ENCODE peak calls at places on chromosomes 7 and 10, in seven cellular contexts. One of them, this sample, is unnamed.
A peak's percentile ranks its signal among the peaks of the same experiment; 100 is the strongest.

GRCh38 chr7:93374345-93374940 is 142.3 kb downstream of the VPS50 start:
- DNase-seq in K562: peak; percentile 17
- DNase-seq in astrocyte: peak; percentile 36
- DNase-seq in aorta: no peak
- DNase-seq in substantia nigra: no peak
- DNase-seq in brain microvascular endothelial cell: peak; percentile 29
- DNase-seq in GM12878: no peak
- DNase-seq in this sample: peak; percentile 70

GRCh38 chr10:3074985-3075600 is 7.7 kb downstream of the PFKP start:
- DNase-seq in substantia nigra: no peak
- DNase-seq in GM12878: no peak
- DNase-seq in astrocyte: no peak
- DNase-seq in brain microvascular endothelial cell: no peak
- DNase-seq in K562: no peak
- DNase-seq in aorta: no peak
- DNase-seq in this sample: no peak

GRCh38 chr7:657565-658119 is 68.9 kb upstream of the DNAAF5 start:
- DNase-seq in astrocyte: no peak
- DNase-seq in substantia nigra: no peak
- DNase-seq in K562: no peak
- DNase-seq in GM12878: no peak
- DNase-seq in brain microvascular endothelial cell: no peak
- DNase-seq in aorta: no peak
- DNase-seq in this sample: peak; percentile 79

GRCh38 chr7:157660971-157661610 is 324.3 kb downstream of the DNAJB6 start:
- DNase-seq in GM12878: no peak
- DNase-seq in brain microvascular endothelial cell: no peak
- DNase-seq in aorta: no peak
- DNase-seq in astrocyte: no peak
- DNase-seq in substantia nigra: no peak
- DNase-seq in K562: no peak
- DNase-seq in this sample: no peak

GRCh38 chr10:95236068-95236903 is 42.2 kb downstream of the ACSM6 start:
- DNase-seq in astrocyte: peak; percentile 85
- DNase-seq in GM12878: peak; percentile 90
- DNase-seq in substantia nigra: no peak
- DNase-seq in brain microvascular endothelial cell: no peak
- DNase-seq in aorta: no peak
- DNase-seq in K562: no peak
- DNase-seq in this sample: no peak

GRCh38 chr10:13684252-13684791 is 97.6 kb downstream of the PRPF18 start:
- DNase-seq in substantia nigra: peak; percentile 40
- DNase-seq in GM12878: no peak
- DNase-seq in brain microvascular endothelial cell: peak; percentile 81
- DNase-seq in astrocyte: peak; percentile 78
- DNase-seq in K562: no peak
- DNase-seq in aorta: peak; percentile 77
- DNase-seq in this sample: peak; percentile 86

GRCh38 chr7:120079022-120079421 is 194.0 kb upstream of the KCND2 start:
- DNase-seq in substantia nigra: no peak
- DNase-seq in GM12878: no peak
- DNase-seq in K562: no peak
- DNase-seq in astrocyte: no peak
- DNase-seq in brain microvascular endothelial cell: no peak
- DNase-seq in aorta: no peak
- DNase-seq in this sample: no peak

GRCh38 chr7:157952841-157953645 is 616.2 kb downstream of the DNAJB6 start:
- DNase-seq in brain microvascular endothelial cell: no peak
- DNase-seq in astrocyte: no peak
- DNase-seq in aorta: no peak
- DNase-seq in GM12878: no peak
- DNase-seq in K562: no peak
- DNase-seq in substantia nigra: no peak
- DNase-seq in this sample: no peak

GRCh38 chr7:30920021-30920583 is 8.4 kb downstream of the AQP1 start:
- DNase-seq in brain microvascular endothelial cell: no peak
- DNase-seq in K562: no peak
- DNase-seq in substantia nigra: no peak
- DNase-seq in aorta: peak; percentile 64
- DNase-seq in astrocyte: peak; percentile 34
- DNase-seq in GM12878: no peak
- DNase-seq in this sample: no peak

GRCh38 chr7:106563466-106564150 is 97.3 kb downstream of the CCDC71L start:
- DNase-seq in aorta: no peak
- DNase-seq in brain microvascular endothelial cell: no peak
- DNase-seq in GM12878: no peak
- DNase-seq in K562: no peak
- DNase-seq in astrocyte: no peak
- DNase-seq in substantia nigra: no peak
- DNase-seq in this sample: peak; percentile 10

GRCh38 chr7:116011584-116011983 is 19.0 kb downstream of the TFEC start:
- DNase-seq in K562: no peak
- DNase-seq in aorta: no peak
- DNase-seq in GM12878: no peak
- DNase-seq in substantia nigra: no peak
- DNase-seq in astrocyte: no peak
- DNase-seq in brain microvascular endothelial cell: no peak
- DNase-seq in this sample: no peak

GRCh38 chr7:149883452-149883861 is 9.7 kb downstream of the ATP6V0E2 start:
- DNase-seq in substantia nigra: peak; percentile 59
- DNase-seq in aorta: peak; percentile 61
- DNase-seq in astrocyte: no peak
- DNase-seq in brain microvascular endothelial cell: peak; percentile 48
- DNase-seq in GM12878: no peak
- DNase-seq in K562: peak; percentile 69
- DNase-seq in this sample: peak; percentile 80

GRCh38 chr10:6729071-6729773 is 149.1 kb upstream of the PRKCQ start:
- DNase-seq in brain microvascular endothelial cell: no peak
- DNase-seq in astrocyte: peak; percentile 69
- DNase-seq in substantia nigra: no peak
- DNase-seq in GM12878: no peak
- DNase-seq in K562: no peak
- DNase-seq in aorta: no peak
- DNase-seq in this sample: no peak

GRCh38 chr10:97778452-97779302 is 6.9 kb upstream of the SFRP5 start:
- DNase-seq in brain microvascular endothelial cell: no peak
- DNase-seq in GM12878: no peak
- DNase-seq in astrocyte: no peak
- DNase-seq in K562: no peak
- DNase-seq in aorta: no peak
- DNase-seq in substantia nigra: no peak
- DNase-seq in this sample: peak; percentile 64

GRCh38 chr10:125144693-125145623 is 15.4 kb downstream of the CTBP2 start:
- DNase-seq in substantia nigra: peak; percentile 26
- DNase-seq in brain microvascular endothelial cell: peak; percentile 74
- DNase-seq in GM12878: no peak
- DNase-seq in astrocyte: peak; percentile 44
- DNase-seq in aorta: no peak
- DNase-seq in K562: peak; percentile 72
- DNase-seq in this sample: peak; percentile 38

GRCh38 chr10:34587002-34587740 is 227.9 kb downstream of the PARD3 start:
- DNase-seq in aorta: no peak
- DNase-seq in astrocyte: no peak
- DNase-seq in substantia nigra: no peak
- DNase-seq in GM12878: no peak
- DNase-seq in K562: no peak
- DNase-seq in brain microvascular endothelial cell: no peak
- DNase-seq in this sample: no peak

DNA sequence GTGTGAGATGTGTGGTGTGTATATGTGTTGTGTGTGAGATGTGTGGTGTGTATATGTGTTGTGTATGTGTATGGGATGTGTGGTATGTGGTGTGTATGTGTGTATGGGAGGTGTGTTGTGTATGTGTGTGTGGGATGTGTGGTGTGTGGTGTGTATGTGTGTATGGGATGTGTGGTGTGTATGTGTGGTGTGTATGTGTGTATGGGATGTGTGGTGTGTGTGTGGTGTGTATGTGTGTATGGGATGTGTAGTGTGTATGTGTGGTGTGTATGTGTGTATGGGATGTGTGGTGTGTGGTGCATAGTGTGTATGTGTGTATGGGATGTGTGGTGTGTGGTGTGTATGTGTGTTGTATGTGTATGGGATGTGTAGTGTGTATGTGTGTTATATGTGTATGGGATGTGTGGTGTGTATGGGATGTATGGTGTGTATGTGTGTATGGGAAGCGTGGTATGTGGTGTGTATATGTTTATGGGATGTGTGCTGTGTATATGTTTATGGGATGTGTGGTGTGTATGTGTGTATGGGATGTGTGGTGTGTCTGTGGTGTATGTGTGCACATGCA is 30.8 kb downstream of the IKZF1 start:
- DNase-seq in substantia nigra: no peak
- DNase-seq in GM12878: no peak
- DNase-seq in astrocyte: no peak
- DNase-seq in brain microvascular endothelial cell: no peak
- DNase-seq in aorta: no peak
- DNase-seq in K562: no peak
- DNase-seq in this sample: no peak
- H3K27ac ChIP-seq in substantia nigra: no peak overlapping the region
- H3K27ac ChIP-seq in GM12878: peak overlapping the region; percentile 35
- H3K27ac ChIP-seq in astrocyte: no peak overlapping the region
- H3K27ac ChIP-seq in brain microvascular endothelial cell: no peak overlapping the region
- H3K27ac ChIP-seq in aorta: no peak overlapping the region
- H3K27ac ChIP-seq in K562: peak overlapping the region; percentile 74
- H3K27ac ChIP-seq in this sample: no peak overlapping the region

DNA sequence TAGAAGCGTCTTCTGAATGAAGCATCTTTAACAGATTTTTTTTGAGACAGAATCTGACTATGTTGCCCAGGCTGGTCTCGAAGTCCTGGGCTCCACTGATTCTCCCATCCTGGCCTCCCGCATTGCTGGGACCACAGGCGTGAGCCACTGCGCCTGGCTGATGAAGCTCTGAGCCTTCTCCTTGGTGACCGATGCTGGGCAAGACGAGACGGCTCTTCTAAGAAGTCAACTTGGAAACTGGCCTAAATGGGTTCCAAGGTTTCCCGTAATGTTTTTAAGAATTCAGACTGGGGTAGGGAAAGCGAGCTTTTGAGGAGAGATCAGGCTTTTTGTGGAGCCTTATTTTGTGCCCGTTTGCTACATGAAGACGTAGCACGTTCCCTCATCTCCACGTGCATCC is 224.5 kb downstream of the ZMYND11 start:
- DNase-seq in GM12878: no peak
- DNase-seq in aorta: no peak
- DNase-seq in K562: no peak
- DNase-seq in astrocyte: no peak
- DNase-seq in substantia nigra: no peak
- DNase-seq in brain microvascular endothelial cell: no peak
- DNase-seq in this sample: no peak
- H3K27ac ChIP-seq in GM12878: no peak overlapping the region
- H3K27ac ChIP-seq in aorta: no peak overlapping the region
- H3K27ac ChIP-seq in K562: no peak overlapping the region
- H3K27ac ChIP-seq in astrocyte: no peak overlapping the region
- H3K27ac ChIP-seq in substantia nigra: no peak overlapping the region
- H3K27ac ChIP-seq in brain microvascular endothelial cell: no peak overlapping the region
- H3K27ac ChIP-seq in this sample: peak overlapping the region; percentile 60

GRCh38 chr10:36119439-36119838 is 477.3 kb upstream of the FZD8 start:
- DNase-seq in K562: no peak
- DNase-seq in GM12878: no peak
- DNase-seq in brain microvascular endothelial cell: no peak
- DNase-seq in astrocyte: no peak
- DNase-seq in aorta: no peak
- DNase-seq in substantia nigra: no peak
- DNase-seq in this sample: no peak
- H3K27ac ChIP-seq in K562: no peak overlapping the region
- H3K27ac ChIP-seq in GM12878: no peak overlapping the region
- H3K27ac ChIP-seq in brain microvascular endothelial cell: no peak overlapping the region
- H3K27ac ChIP-seq in astrocyte: no peak overlapping the region
- H3K27ac ChIP-seq in aorta: no peak overlapping the region
- H3K27ac ChIP-seq in substantia nigra: no peak overlapping the region
- H3K27ac ChIP-seq in this sample: no peak overlapping the region

GRCh38 chr10:17764142-17764541 is 12.1 kb downstream of the TMEM236 start:
- DNase-seq in K562: no peak
- DNase-seq in GM12878: no peak
- DNase-seq in brain microvascular endothelial cell: no peak
- DNase-seq in astrocyte: no peak
- DNase-seq in substantia nigra: no peak
- DNase-seq in aorta: no peak
- DNase-seq in this sample: no peak
- H3K27ac ChIP-seq in K562: no peak overlapping the region
- H3K27ac ChIP-seq in GM12878: no peak overlapping the region
- H3K27ac ChIP-seq in brain microvascular endothelial cell: no peak overlapping the region
- H3K27ac ChIP-seq in astrocyte: no peak overlapping the region
- H3K27ac ChIP-seq in substantia nigra: no peak overlapping the region
- H3K27ac ChIP-seq in aorta: no peak overlapping the region
- H3K27ac ChIP-seq in this sample: no peak overlapping the region

DNA sequence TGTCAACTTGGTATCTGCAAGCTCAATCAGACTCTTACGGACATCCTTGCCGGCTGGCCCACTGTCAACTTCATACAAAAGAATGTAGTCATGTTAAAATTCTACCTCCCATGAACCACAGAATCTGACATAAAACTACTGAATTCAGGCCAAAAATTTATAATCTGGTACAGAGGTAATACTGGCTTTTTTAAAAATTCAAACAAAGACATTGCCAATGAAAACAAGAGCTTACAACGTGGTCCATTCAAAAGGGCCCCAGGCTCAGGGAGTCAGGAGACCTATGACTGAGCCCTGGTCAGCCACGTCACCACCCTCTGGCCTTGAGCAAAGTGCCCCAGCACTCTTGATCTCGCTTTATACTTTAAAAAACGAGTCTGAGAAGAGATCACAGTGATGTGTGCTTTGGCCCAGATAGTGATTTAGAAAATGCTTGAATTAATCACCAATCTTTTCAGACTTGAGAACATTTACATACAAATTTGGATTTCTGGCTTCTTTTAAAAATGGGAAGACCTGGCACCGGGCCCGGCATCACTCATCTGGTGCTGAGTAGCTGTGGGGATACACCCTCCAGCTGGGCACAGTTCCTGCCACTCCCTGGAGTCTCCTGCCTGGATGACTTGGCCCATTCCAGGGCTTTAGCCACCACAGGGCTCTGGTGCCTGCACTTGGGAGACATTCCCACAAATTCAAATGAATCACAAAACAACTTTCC is 94.1 kb downstream of the PIP4K2A start:
- DNase-seq in substantia nigra: no peak
- DNase-seq in K562: no peak
- DNase-seq in astrocyte: peak; percentile 97
- DNase-seq in aorta: peak; percentile 89
- DNase-seq in brain microvascular endothelial cell: peak; percentile 93
- DNase-seq in GM12878: no peak
- DNase-seq in this sample: no peak
- H3K27ac ChIP-seq in substantia nigra: peak overlapping the region; percentile 86
- H3K27ac ChIP-seq in K562: peak overlapping the region; percentile 13
- H3K27ac ChIP-seq in astrocyte: peak overlapping the region; percentile 86
- H3K27ac ChIP-seq in aorta: peak overlapping the region; percentile 75
- H3K27ac ChIP-seq in brain microvascular endothelial cell: peak overlapping the region; percentile 82
- H3K27ac ChIP-seq in GM12878: no peak overlapping the region
- H3K27ac ChIP-seq in this sample: no peak overlapping the region

GRCh38 chr7:105003875-105004510 is 10.0 kb upstream of the KMT2E start:
- DNase-seq in K562: no peak
- DNase-seq in astrocyte: no peak
- DNase-seq in brain microvascular endothelial cell: no peak
- DNase-seq in GM12878: no peak
- DNase-seq in substantia nigra: no peak
- DNase-seq in aorta: no peak
- DNase-seq in this sample: no peak
- H3K27ac ChIP-seq in K562: peak overlapping the region; percentile 26
- H3K27ac ChIP-seq in astrocyte: peak overlapping the region; percentile 58
- H3K27ac ChIP-seq in brain microvascular endothelial cell: peak overlapping the region; percentile 3
- H3K27ac ChIP-seq in GM12878: no peak overlapping the region
- H3K27ac ChIP-seq in substantia nigra: no peak overlapping the region
- H3K27ac ChIP-seq in aorta: no peak overlapping the region
- H3K27ac ChIP-seq in this sample: no peak overlapping the region

This sample was measured in SJCRH30.